ENCODE peak calls at places on chromosome 9, in ten cellular contexts. Z is AG10803, Y is AG09309, T is PC-3, B is left lung, G is HL-60, N is keratinocyte, K is choroid plexus epithelial cell, M is fibroblast of lung, P is foreskin fibroblast. X is an unnamed sample.

GRCh38 chr9:13049223-13049622 is 230.3 kb downstream of the MPDZ start:
- DNase-seq in Z (peak), Y (no peak), T (no peak), B (no peak), G (no peak), N (no peak), K (peak), M (no peak), P (peak), X (no peak)

GRCh38 chr9:74117731-74118130 is 379.4 kb upstream of the RORB start:
- DNase-seq in Z (no peak), Y (no peak), T (no peak), B (no peak), G (no peak), N (no peak), K (peak), M (no peak), P (no peak), X (no peak)

GRCh38 chr9:119003882-119004617 is 365.2 kb downstream of the BRINP1 start:
- DNase-seq in Z (peak), Y (no peak), T (no peak), B (no peak), G (no peak), N (no peak), K (no peak), M (no peak), P (peak), X (no peak)

GRCh38 chr9:70679845-70680244 is 265.4 kb upstream of the KLF9 start:
- DNase-seq in Z (no peak), Y (peak), T (no peak), B (no peak), G (no peak), N (no peak), K (peak), M (peak), P (peak), X (peak)

GRCh38 chr9:99052849-99053715 is 51.8 kb upstream of the TGFBR1 start:
- DNase-seq in Z (no peak), Y (no peak), T (no peak), B (no peak), G (peak), N (no peak), K (no peak), M (no peak), P (no peak), X (no peak)

GRCh38 chr9:131804826-131805225 is 65.0 kb upstream of the RAPGEF1 start:
- DNase-seq in Z (no peak), Y (no peak), T (no peak), B (no peak), G (no peak), N (no peak), K (no peak), M (no peak), P (no peak), X (no peak)

GRCh38 chr9:104907278-104907951 is 20.5 kb downstream of the ABCA1 start:
- DNase-seq in Z (peak), Y (no peak), T (peak), B (no peak), G (no peak), N (no peak), K (peak), M (peak), P (peak), X (peak)

GRCh38 chr9:126165755-126166154 is 160.9 kb upstream of the MVB12B start:
- DNase-seq in Z (no peak), Y (no peak), T (no peak), B (no peak), G (no peak), N (no peak), K (no peak), M (no peak), P (no peak), X (no peak)

DNA sequence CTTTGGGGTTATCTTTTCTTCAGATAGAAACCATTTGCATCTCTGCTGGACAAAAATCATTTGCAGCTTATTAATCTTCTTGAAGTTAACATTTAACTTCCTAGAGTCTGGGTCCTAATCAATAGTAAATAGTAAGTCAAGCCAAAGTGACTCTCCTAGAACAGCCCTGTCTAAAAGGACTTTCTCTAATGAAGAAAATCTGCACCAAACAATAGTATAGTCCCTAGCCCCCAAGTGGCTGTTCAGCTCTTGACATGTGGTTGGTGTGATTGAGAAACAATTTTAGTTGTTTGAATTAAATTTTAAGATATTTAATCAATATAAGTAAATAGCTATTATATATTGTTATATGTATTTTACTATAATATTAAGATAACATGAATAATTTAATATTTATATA is 64.6 kb upstream of the SHB start:
- DNase-seq in Z (no peak), Y (no peak), T (no peak), B (no peak), G (no peak), N (no peak), K (no peak), M (no peak), P (no peak), X (no peak)
- TF ChIP-seq CTCF in Z (peak), Y (no peak), T (no peak), B (no peak), G (no peak), N (no peak), K (no peak), M (no peak), P (no peak), X (no peak)

GRCh38 chr9:34991833-34992375 is 2.4 kb downstream of the DNAJB5 start:
- DNase-seq in Z (no peak), Y (no peak), T (peak), B (no peak), G (no peak), N (no peak), K (peak), M (no peak), P (no peak), X (no peak)
- H3K4me3 ChIP-seq in Z (no peak), Y (no peak), T (no peak), B (no peak), G (no peak), N (peak), K (no peak), M (no peak), P (no peak), X (no peak)

GRCh38 chr9:76086521-76086920 is 196.0 kb downstream of the PCSK5 start:
- DNase-seq in Z (peak), Y (no peak), T (no peak), B (no peak), G (peak), N (no peak), K (peak), M (peak), P (peak), X (peak)
- TF ChIP-seq CTCF in Z (peak), Y (no peak), T (no peak), B (no peak), G (no peak), N (no peak), K (peak), M (no peak), P (no peak), X (no peak)

DNA sequence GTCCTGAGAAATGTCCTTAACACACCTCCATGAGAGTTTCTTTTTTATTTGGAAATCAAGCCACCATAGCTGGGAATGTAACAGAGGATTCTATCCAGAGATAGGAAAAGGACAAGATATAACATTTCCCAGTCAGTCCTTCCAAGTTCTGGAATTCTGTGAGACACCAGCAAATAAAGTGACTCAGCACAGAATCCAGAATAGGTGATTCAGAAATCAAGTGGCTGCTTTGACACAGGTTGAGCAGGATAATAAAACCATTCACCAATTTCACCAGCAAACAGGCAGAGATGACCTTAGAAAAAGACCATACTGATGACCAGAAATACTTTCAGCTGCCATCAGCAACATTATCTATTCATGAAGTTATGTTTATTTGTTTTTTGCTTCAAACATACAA is 491.4 kb upstream of the TUSC1 start:
- DNase-seq in Z (peak), Y (no peak), T (peak), B (no peak), G (no peak), N (no peak), K (no peak), M (no peak), P (peak), X (no peak)
- H3K4me3 ChIP-seq in Z (no peak), Y (no peak), T (no peak), B (no peak), G (no peak), N (no peak), K (no peak), M (no peak), P (no peak), X (no peak)

GRCh38 chr9:97910273-97910844 is 11.9 kb downstream of the TRMO start:
- DNase-seq in Z (no peak), Y (no peak), T (peak), B (no peak), G (no peak), N (peak), K (no peak), M (no peak), P (no peak), X (no peak)
- TF ChIP-seq CTCF in Z (no peak), Y (no peak), T (no peak), B (no peak), G (no peak), N (no peak), K (no peak), M (no peak), P (no peak), X (no peak)

DNA sequence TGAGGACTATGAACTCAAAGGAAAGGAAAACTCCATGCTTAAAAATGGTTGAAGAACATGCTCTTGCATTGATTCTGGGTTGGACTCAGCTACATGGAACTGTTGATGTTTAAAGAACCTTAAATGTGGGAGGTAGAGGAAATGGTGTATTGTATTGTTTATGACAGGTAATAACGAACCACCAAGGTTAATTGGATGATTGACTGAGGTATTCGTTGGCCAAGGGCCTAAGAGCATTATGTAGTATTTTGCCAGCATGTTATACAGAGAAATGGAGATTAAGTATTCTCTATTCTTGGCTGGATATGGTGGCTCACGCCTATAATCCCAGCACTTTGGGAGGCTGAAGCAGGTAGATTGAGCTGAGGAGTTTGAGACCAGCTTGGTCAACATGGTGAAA is 59.0 kb upstream of the CDK20 start:
- DNase-seq in Z (no peak), Y (no peak), T (no peak), B (no peak), G (no peak), N (no peak), K (no peak), M (no peak), P (no peak), X (no peak)
- H3K4me3 ChIP-seq in Z (no peak), Y (no peak), T (no peak), B (no peak), G (no peak), N (no peak), K (no peak), M (no peak), P (no peak), X (no peak)

GRCh38 chr9:136575626-136576268 is 29.9 kb upstream of the NOTCH1 start:
- DNase-seq in Z (no peak), Y (no peak), T (no peak), B (no peak), G (no peak), N (no peak), K (no peak), M (no peak), P (no peak), X (no peak)
- TF ChIP-seq CTCF in Z (no peak), Y (no peak), T (no peak), B (no peak), G (no peak), N (no peak), K (no peak), M (no peak), P (no peak), X (no peak)

GRCh38 chr9:95764920-95765319 is 110.6 kb upstream of the ERCC6L2 start:
- DNase-seq in Z (no peak), Y (no peak), T (no peak), B (no peak), G (no peak), N (no peak), K (no peak), M (no peak), P (no peak), X (no peak)
- H3K4me3 ChIP-seq in Z (no peak), Y (no peak), T (no peak), B (no peak), G (no peak), N (peak), K (peak), M (peak), P (no peak), X (no peak)

GRCh38 chr9:88661759-88662158 is 126.8 kb downstream of the NXNL2 start:
- DNase-seq in Z (no peak), Y (no peak), T (peak), B (no peak), G (no peak), N (no peak), K (peak), M (peak), P (peak), X (peak)
- TF ChIP-seq CTCF in Z (no peak), Y (peak), T (peak), B (no peak), G (no peak), N (no peak), K (peak), M (no peak), P (no peak), X (peak)

X was measured in fibroblast of pulmonary artery.